ENCODE peak calls at places on chromosomes 12 and 14, in seven cellular contexts. C is activated T-cell treated with anti-CD3 and anti-CD28 coated beads, Interleukin-2, amount 50 U/mL, for 24 hours; A is heart left ventricle; U is lung; H is kidney epithelial cell; F is iPS-NIHi11; X is dermis microvascular lymphatic vessel endothelial cell. M is an unnamed sample.

GRCh38 chr14:102445641-102446040 is 63.9 kb downstream of the ANKRD9 start:
- DNase-seq in C (no peak), A (no peak), U (no peak), H (no peak), F (no peak), X (no peak), M (no peak)

GRCh38 chr12:4174417-4174816 is 99.1 kb upstream of the CCND2 start:
- DNase-seq in C (no peak), A (no peak), U (no peak), H (no peak), F (no peak), X (no peak), M (no peak)

GRCh38 chr14:35669782-35670181 is 135.8 kb downstream of the INSM2 start:
- DNase-seq in C (no peak), A (no peak), U (no peak), H (no peak), F (no peak), X (peak), M (peak)

GRCh38 chr14:89844508-89844907 is 110.0 kb downstream of the EFCAB11 start:
- DNase-seq in C (no peak), A (no peak), U (no peak), H (no peak), F (no peak), X (no peak), M (no peak)

GRCh38 chr12:77229640-77230442 is 164.5 kb upstream of the E2F7 start:
- DNase-seq in C (no peak), A (no peak), U (no peak), H (no peak), F (no peak), X (peak), M (no peak)

GRCh38 chr12:45938566-45938965 is 51.8 kb downstream of the SCAF11 start:
- DNase-seq in C (no peak), A (no peak), U (no peak), H (no peak), F (no peak), X (peak), M (no peak)

GRCh38 chr14:69316449-69317391 is 56.8 kb downstream of the GALNT16 start:
- DNase-seq in C (peak), A (peak), U (peak), H (peak), F (peak), X (peak), M (peak)

GRCh38 chr12:8629486-8630033 is 16.9 kb upstream of the AICDA start:
- DNase-seq in C (no peak), A (no peak), U (no peak), H (no peak), F (no peak), X (no peak), M (no peak)

GRCh38 chr12:28568083-28568482 is 377.8 kb downstream of the CCDC91 start:
- DNase-seq in C (no peak), A (no peak), U (no peak), H (peak), F (no peak), X (no peak), M (peak)

GRCh38 chr12:98213556-98213955 is 301.8 kb upstream of the TMPO start:
- DNase-seq in C (no peak), A (no peak), U (no peak), H (no peak), F (peak), X (no peak), M (no peak)

GRCh38 chr14:38404100-38404541 is 148.2 kb upstream of the CLEC14A start:
- DNase-seq in C (no peak), A (no peak), U (no peak), H (peak), F (no peak), X (peak), M (no peak)

GRCh38 chr12:93078092-93078491 is 149.0 kb upstream of the EEA1 start:
- DNase-seq in C (no peak), A (no peak), U (no peak), H (no peak), F (no peak), X (no peak), M (no peak)

GRCh38 chr12:51547606-51548005 is 43.4 kb upstream of the SCN8A start:
- DNase-seq in C (no peak), A (no peak), U (no peak), H (no peak), F (no peak), X (no peak), M (no peak)

GRCh38 chr12:18383203-18383602 is 121.9 kb downstream of the PIK3C2G start:
- DNase-seq in C (no peak), A (no peak), U (no peak), H (peak), F (peak), X (peak), M (peak)

GRCh38 chr14:69636051-69636639 is 24.7 kb downstream of the SUSD6 start:
- DNase-seq in C (peak), A (no peak), U (no peak), H (no peak), F (no peak), X (no peak), M (no peak)

GRCh38 chr12:43676183-43676813 is 82.3 kb downstream of the PUS7L start:
- DNase-seq in C (no peak), A (no peak), U (no peak), H (no peak), F (peak), X (peak), M (no peak)

GRCh38 chr12:78951746-78952532 is 87.4 kb downstream of the SYT1 start:
- DNase-seq in C (no peak), A (no peak), U (no peak), H (no peak), F (no peak), X (peak), M (no peak)

GRCh38 chr12:115079760-115080159 is 395.8 kb upstream of the TBX3 start:
- DNase-seq in C (no peak), A (no peak), U (no peak), H (no peak), F (no peak), X (no peak), M (no peak)

GRCh38 chr12:11227373-11227772 is 40.6 kb upstream of the TAS2R42 start:
- DNase-seq in C (no peak), A (no peak), U (no peak), H (no peak), F (no peak), X (no peak), M (no peak)

GRCh38 chr12:95859947-95860850 is 1.4 kb downstream of the SNRPF start:
- DNase-seq in C (no peak), A (no peak), U (no peak), H (no peak), F (no peak), X (no peak), M (no peak)

GRCh38 chr14:32206552-32206951 is 3.5 kb upstream of the RNU6-8 start:
- DNase-seq in C (no peak), A (no peak), U (no peak), H (no peak), F (no peak), X (no peak), M (no peak)

GRCh38 chr12:12810507-12811143 is 2.5 kb upstream of the DDX47 start:
- DNase-seq in C (no peak), A (no peak), U (no peak), H (no peak), F (no peak), X (no peak), M (no peak)

GRCh38 chr14:33767721-33768457 is 183.0 kb downstream of the EGLN3 start:
- DNase-seq in C (no peak), A (no peak), U (no peak), H (no peak), F (no peak), X (peak), M (no peak)

GRCh38 chr14:68286667-68287066 is 467.1 kb downstream of the RAD51B start:
- DNase-seq in C (no peak), A (no peak), U (no peak), H (peak), F (no peak), X (no peak), M (no peak)

GRCh38 chr12:129696952-129697351 is 206.9 kb downstream of the TMEM132D start:
- DNase-seq in C (no peak), A (no peak), U (no peak), H (no peak), F (no peak), X (no peak), M (peak)

GRCh38 chr12:93778306-93778705 is 101.1 kb downstream of the CRADD start:
- DNase-seq in C (no peak), A (peak), U (no peak), H (no peak), F (no peak), X (peak), M (no peak)

GRCh38 chr12:68641138-68641537 is 30.4 kb downstream of the RAP1B start:
- DNase-seq in C (peak), A (no peak), U (no peak), H (no peak), F (no peak), X (no peak), M (no peak)

GRCh38 chr12:119296535-119296934 is 38.0 kb upstream of the CCDC60 start:
- DNase-seq in C (no peak), A (no peak), U (no peak), H (no peak), F (no peak), X (no peak), M (no peak)

GRCh38 chr14:89303452-89304435 is 113.3 kb downstream of the FOXN3 start:
- DNase-seq in C (no peak), A (peak), U (peak), H (peak), F (no peak), X (peak), M (peak)

GRCh38 chr12:104957388-104958008 is 592 bp downstream of the SLC41A2 start:
- DNase-seq in C (no peak), A (peak), U (no peak), H (no peak), F (no peak), X (no peak), M (no peak)

GRCh38 chr14:99821519-99822165 is 28.4 kb downstream of the EML1 start:
- DNase-seq in C (no peak), A (no peak), U (no peak), H (peak), F (no peak), X (no peak), M (peak)

GRCh38 chr12:81350309-81350708 is 272.4 kb downstream of the ACSS3 start:
- DNase-seq in C (no peak), A (no peak), U (no peak), H (no peak), F (peak), X (no peak), M (no peak)

GRCh38 chr12:5191803-5192538 is 148.3 kb downstream of the KCNA5 start:
- DNase-seq in C (no peak), A (no peak), U (no peak), H (no peak), F (no peak), X (no peak), M (no peak)

GRCh38 chr12:87382959-87383591 is 646.1 kb downstream of the C12orf50 start:
- DNase-seq in C (no peak), A (no peak), U (no peak), H (no peak), F (no peak), X (no peak), M (no peak)

GRCh38 chr14:96103560-96104460 is 64.6 kb downstream of the C14orf132 start:
- DNase-seq in C (peak), A (no peak), U (no peak), H (no peak), F (no peak), X (no peak), M (no peak)

GRCh38 chr12:106145539-106146447 is 7.0 kb upstream of the NUAK1 start:
- DNase-seq in C (no peak), A (peak), U (no peak), H (no peak), F (no peak), X (peak), M (no peak)

GRCh38 chr12:8734873-8735381 is 37.1 kb downstream of the RIMKLB start:
- DNase-seq in C (no peak), A (no peak), U (no peak), H (no peak), F (no peak), X (no peak), M (no peak)

GRCh38 chr12:50252977-50253376 is 30.3 kb downstream of the LIMA1 start:
- DNase-seq in C (no peak), A (no peak), U (no peak), H (no peak), F (no peak), X (no peak), M (no peak)